ENCODE peak calls at places on chromosome 12, in seven cellular contexts. One of them, this sample, is unnamed.

GRCh38 chr12:78088391-78088832 is 257.7 kb downstream of the NAV3 start:
- DNase-seq in HL-60: no peak
- DNase-seq in AG04450: no peak
- DNase-seq in GM12878: no peak
- DNase-seq in lower lobe of right lung: no peak
- DNase-seq in choroid plexus epithelial cell: peak
- DNase-seq in aorta: no peak
- DNase-seq in this sample: no peak

GRCh38 chr12:674272-674781 is 11.1 kb upstream of the NINJ2 start:
- DNase-seq in choroid plexus epithelial cell: no peak
- DNase-seq in HL-60: peak
- DNase-seq in GM12878: peak
- DNase-seq in AG04450: no peak
- DNase-seq in aorta: no peak
- DNase-seq in lower lobe of right lung: no peak
- DNase-seq in this sample: no peak

GRCh38 chr12:132633901-132634300 is 15.3 kb downstream of the P2RX2 start:
- DNase-seq in lower lobe of right lung: no peak
- DNase-seq in HL-60: no peak
- DNase-seq in aorta: no peak
- DNase-seq in GM12878: no peak
- DNase-seq in AG04450: no peak
- DNase-seq in choroid plexus epithelial cell: no peak
- DNase-seq in this sample: no peak

GRCh38 chr12:29921307-29921706 is 137.6 kb upstream of the TMTC1 start:
- DNase-seq in HL-60: no peak
- DNase-seq in choroid plexus epithelial cell: peak
- DNase-seq in GM12878: no peak
- DNase-seq in AG04450: no peak
- DNase-seq in lower lobe of right lung: no peak
- DNase-seq in aorta: no peak
- DNase-seq in this sample: no peak

GRCh38 chr12:1993871-1994371 is 10.3 kb downstream of the DCP1B start:
- DNase-seq in lower lobe of right lung: no peak
- DNase-seq in choroid plexus epithelial cell: peak
- DNase-seq in HL-60: peak
- DNase-seq in GM12878: no peak
- DNase-seq in AG04450: peak
- DNase-seq in aorta: no peak
- DNase-seq in this sample: no peak

GRCh38 chr12:75837700-75838099 is 193.9 kb downstream of the PHLDA1 start:
- DNase-seq in lower lobe of right lung: peak
- DNase-seq in AG04450: no peak
- DNase-seq in HL-60: no peak
- DNase-seq in GM12878: no peak
- DNase-seq in choroid plexus epithelial cell: no peak
- DNase-seq in aorta: no peak
- DNase-seq in this sample: no peak

GRCh38 chr12:26122681-26123481 is 2.0 kb downstream of the BHLHE41 start:
- DNase-seq in GM12878: no peak
- DNase-seq in choroid plexus epithelial cell: peak
- DNase-seq in HL-60: peak
- DNase-seq in AG04450: no peak
- DNase-seq in aorta: peak
- DNase-seq in lower lobe of right lung: peak
- DNase-seq in this sample: peak

GRCh38 chr12:12559699-12560296 is 2.9 kb downstream of the DUSP16 start:
- DNase-seq in lower lobe of right lung: no peak
- DNase-seq in aorta: no peak
- DNase-seq in choroid plexus epithelial cell: no peak
- DNase-seq in HL-60: no peak
- DNase-seq in AG04450: no peak
- DNase-seq in GM12878: no peak
- DNase-seq in this sample: no peak

GRCh38 chr12:114669501-114670256 is 14.3 kb downstream of the TBX3 start:
- DNase-seq in lower lobe of right lung: no peak
- DNase-seq in aorta: no peak
- DNase-seq in HL-60: no peak
- DNase-seq in GM12878: no peak
- DNase-seq in AG04450: no peak
- DNase-seq in choroid plexus epithelial cell: peak
- DNase-seq in this sample: no peak

GRCh38 chr12:124722871-124723270 is 140.8 kb downstream of the SCARB1 start:
- DNase-seq in choroid plexus epithelial cell: no peak
- DNase-seq in AG04450: no peak
- DNase-seq in HL-60: no peak
- DNase-seq in aorta: no peak
- DNase-seq in lower lobe of right lung: no peak
- DNase-seq in GM12878: no peak
- DNase-seq in this sample: no peak

GRCh38 chr12:42612258-42612608 is 22.7 kb upstream of the PRICKLE1 start:
- DNase-seq in AG04450: no peak
- DNase-seq in GM12878: no peak
- DNase-seq in aorta: no peak
- DNase-seq in HL-60: no peak
- DNase-seq in choroid plexus epithelial cell: peak
- DNase-seq in lower lobe of right lung: no peak
- DNase-seq in this sample: no peak

GRCh38 chr12:96121271-96121711 is 72.9 kb upstream of the ELK3 start:
- DNase-seq in GM12878: peak
- DNase-seq in HL-60: peak
- DNase-seq in AG04450: no peak
- DNase-seq in aorta: no peak
- DNase-seq in choroid plexus epithelial cell: peak
- DNase-seq in lower lobe of right lung: no peak
- DNase-seq in this sample: no peak

GRCh38 chr12:124318336-124319020 is 23.6 kb downstream of the RFLNA start:
- DNase-seq in aorta: no peak
- DNase-seq in lower lobe of right lung: no peak
- DNase-seq in GM12878: no peak
- DNase-seq in choroid plexus epithelial cell: no peak
- DNase-seq in AG04450: no peak
- DNase-seq in HL-60: no peak
- DNase-seq in this sample: no peak

GRCh38 chr12:110245278-110245868 is 35.7 kb upstream of the ATP2A2 start:
- DNase-seq in HL-60: peak
- DNase-seq in AG04450: no peak
- DNase-seq in aorta: no peak
- DNase-seq in lower lobe of right lung: peak
- DNase-seq in GM12878: no peak
- DNase-seq in choroid plexus epithelial cell: no peak
- DNase-seq in this sample: no peak

GRCh38 chr12:87428701-87429277 is 600.4 kb downstream of the C12orf50 start:
- DNase-seq in HL-60: no peak
- DNase-seq in aorta: peak
- DNase-seq in AG04450: no peak
- DNase-seq in choroid plexus epithelial cell: peak
- DNase-seq in lower lobe of right lung: no peak
- DNase-seq in GM12878: no peak
- DNase-seq in this sample: no peak

GRCh38 chr12:50550530-50551223 is 45.9 kb downstream of the DIP2B start:
- DNase-seq in HL-60: no peak
- DNase-seq in aorta: no peak
- DNase-seq in choroid plexus epithelial cell: peak
- DNase-seq in lower lobe of right lung: no peak
- DNase-seq in AG04450: no peak
- DNase-seq in GM12878: no peak
- DNase-seq in this sample: no peak

GRCh38 chr12:14958361-14959125 is 2.9 kb downstream of the ARHGDIB start:
- DNase-seq in choroid plexus epithelial cell: peak
- DNase-seq in HL-60: no peak
- DNase-seq in GM12878: no peak
- DNase-seq in AG04450: no peak
- DNase-seq in aorta: no peak
- DNase-seq in lower lobe of right lung: no peak
- DNase-seq in this sample: no peak

GRCh38 chr12:56461235-56462159 is 6.9 kb upstream of the SPRYD4 start:
- DNase-seq in HL-60: no peak
- DNase-seq in lower lobe of right lung: no peak
- DNase-seq in AG04450: no peak
- DNase-seq in GM12878: no peak
- DNase-seq in choroid plexus epithelial cell: peak
- DNase-seq in aorta: no peak
- DNase-seq in this sample: no peak

GRCh38 chr12:101824831-101825230 is 5.9 kb downstream of the GNPTAB start:
- DNase-seq in aorta: no peak
- DNase-seq in GM12878: no peak
- DNase-seq in AG04450: no peak
- DNase-seq in choroid plexus epithelial cell: no peak
- DNase-seq in lower lobe of right lung: no peak
- DNase-seq in HL-60: no peak
- DNase-seq in this sample: no peak

GRCh38 chr12:122965356-122965755 is 907 bp downstream of the ABCB9 start:
- DNase-seq in aorta: no peak
- DNase-seq in lower lobe of right lung: no peak
- DNase-seq in AG04450: no peak
- DNase-seq in HL-60: no peak
- DNase-seq in choroid plexus epithelial cell: no peak
- DNase-seq in GM12878: no peak
- DNase-seq in this sample: no peak
- H3K4me3 ChIP-seq in aorta: no peak
- H3K4me3 ChIP-seq in lower lobe of right lung: peak
- H3K4me3 ChIP-seq in AG04450: peak
- H3K4me3 ChIP-seq in HL-60: no peak
- H3K4me3 ChIP-seq in choroid plexus epithelial cell: peak
- H3K4me3 ChIP-seq in GM12878: no peak
- H3K4me3 ChIP-seq in this sample: peak

GRCh38 chr12:72273851-72274284 is 1.7 kb downstream of the TRHDE start:
- DNase-seq in AG04450: no peak
- DNase-seq in aorta: no peak
- DNase-seq in GM12878: no peak
- DNase-seq in lower lobe of right lung: no peak
- DNase-seq in choroid plexus epithelial cell: no peak
- DNase-seq in HL-60: no peak
- DNase-seq in this sample: no peak
- H3K4me3 ChIP-seq in AG04450: peak
- H3K4me3 ChIP-seq in aorta: peak
- H3K4me3 ChIP-seq in GM12878: no peak
- H3K4me3 ChIP-seq in lower lobe of right lung: peak
- H3K4me3 ChIP-seq in choroid plexus epithelial cell: peak
- H3K4me3 ChIP-seq in HL-60: peak
- H3K4me3 ChIP-seq in this sample: peak

DNA sequence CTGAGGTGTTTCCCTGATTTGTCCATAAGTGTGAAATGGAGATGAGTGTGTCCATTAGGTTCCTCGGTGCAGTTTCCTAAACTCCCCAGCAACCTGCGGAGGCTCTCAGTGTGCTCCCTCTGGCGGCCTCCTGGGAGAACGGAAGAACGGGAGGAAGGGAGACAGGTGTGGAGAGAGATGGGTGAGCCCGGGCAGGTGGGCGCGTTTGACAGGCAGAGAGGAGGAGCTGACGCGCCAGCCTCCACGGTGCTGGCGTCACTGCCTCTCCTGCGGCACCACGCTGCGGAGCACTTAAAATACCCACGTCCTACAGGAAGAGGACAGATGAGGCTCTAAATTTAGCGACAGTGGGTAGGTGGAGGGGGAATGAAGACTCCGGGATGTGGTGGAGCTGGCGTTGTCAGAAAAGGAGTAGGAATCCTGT is 26.8 kb upstream of the PEX5 start:
- DNase-seq in AG04450: no peak
- DNase-seq in lower lobe of right lung: peak
- DNase-seq in HL-60: no peak
- DNase-seq in aorta: no peak
- DNase-seq in choroid plexus epithelial cell: peak
- DNase-seq in GM12878: no peak
- DNase-seq in this sample: no peak
- H3K4me3 ChIP-seq in AG04450: no peak
- H3K4me3 ChIP-seq in lower lobe of right lung: no peak
- H3K4me3 ChIP-seq in HL-60: no peak
- H3K4me3 ChIP-seq in aorta: no peak
- H3K4me3 ChIP-seq in choroid plexus epithelial cell: no peak
- H3K4me3 ChIP-seq in GM12878: no peak
- H3K4me3 ChIP-seq in this sample: no peak

DNA sequence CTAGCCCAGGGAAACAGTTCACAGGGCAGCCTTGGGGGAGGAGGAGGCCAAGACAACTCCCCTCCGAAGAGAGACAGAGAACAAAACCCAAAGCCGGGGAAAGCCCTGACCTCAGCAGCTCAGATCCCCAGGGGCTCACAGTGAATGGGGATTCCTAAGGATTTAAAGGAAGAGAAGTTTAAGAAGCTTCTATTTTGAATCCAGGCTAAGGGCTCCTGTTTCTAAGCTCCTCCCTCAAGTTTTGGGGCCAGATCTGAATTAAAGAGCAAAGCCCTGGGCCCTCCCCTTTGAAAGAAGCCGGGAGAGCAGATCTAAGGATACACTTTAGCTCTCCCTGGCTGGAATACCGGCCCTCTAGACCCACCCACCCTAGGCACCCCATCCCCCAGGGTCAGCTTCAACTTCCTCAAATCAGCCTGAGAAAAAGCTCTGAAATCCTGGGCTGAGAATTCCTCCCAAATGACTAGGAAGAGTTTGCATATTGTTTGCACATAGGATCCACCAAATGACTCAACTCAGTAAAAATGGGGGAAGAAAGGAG is 3.9 kb downstream of the KDM2B start:
- DNase-seq in HL-60: no peak
- DNase-seq in choroid plexus epithelial cell: peak
- DNase-seq in AG04450: peak
- DNase-seq in lower lobe of right lung: no peak
- DNase-seq in GM12878: no peak
- DNase-seq in aorta: peak
- DNase-seq in this sample: peak
- H3K4me3 ChIP-seq in HL-60: no peak
- H3K4me3 ChIP-seq in choroid plexus epithelial cell: no peak
- H3K4me3 ChIP-seq in AG04450: peak
- H3K4me3 ChIP-seq in lower lobe of right lung: no peak
- H3K4me3 ChIP-seq in GM12878: peak
- H3K4me3 ChIP-seq in aorta: no peak
- H3K4me3 ChIP-seq in this sample: no peak

GRCh38 chr12:53751336-53752191 is at the start of gene CISTR:
- DNase-seq in aorta: no peak
- DNase-seq in HL-60: peak
- DNase-seq in GM12878: no peak
- DNase-seq in lower lobe of right lung: peak
- DNase-seq in AG04450: no peak
- DNase-seq in choroid plexus epithelial cell: no peak
- DNase-seq in this sample: no peak
- H3K4me3 ChIP-seq in aorta: peak
- H3K4me3 ChIP-seq in HL-60: peak
- H3K4me3 ChIP-seq in GM12878: peak
- H3K4me3 ChIP-seq in lower lobe of right lung: peak
- H3K4me3 ChIP-seq in AG04450: peak
- H3K4me3 ChIP-seq in choroid plexus epithelial cell: peak
- H3K4me3 ChIP-seq in this sample: peak

GRCh38 chr12:49296836-49297694 is 2.1 kb downstream of the PRPH start:
- DNase-seq in HL-60: peak
- DNase-seq in aorta: no peak
- DNase-seq in lower lobe of right lung: peak
- DNase-seq in AG04450: no peak
- DNase-seq in GM12878: no peak
- DNase-seq in choroid plexus epithelial cell: no peak
- DNase-seq in this sample: no peak
- H3K4me3 ChIP-seq in HL-60: peak
- H3K4me3 ChIP-seq in aorta: no peak
- H3K4me3 ChIP-seq in lower lobe of right lung: peak
- H3K4me3 ChIP-seq in AG04450: no peak
- H3K4me3 ChIP-seq in GM12878: peak
- H3K4me3 ChIP-seq in choroid plexus epithelial cell: no peak
- H3K4me3 ChIP-seq in this sample: peak

This sample was measured in skeletal muscle cell.